ENCODE peak calls at places on chromosomes 5 and 9, in eight cellular contexts. A is HuH-7.5; T is stimulated activated CD4-positive, alpha-beta T cell treated with anti-CD3 and anti-CD28 coated beads, Interleukin-2, amount 100 ng/mL, for 48 hours; L is dorsolateral prefrontal cortex; M is activated CD4-positive, alpha-beta T cell treated with anti-CD3 and anti-CD28 coated beads, Interleukin-2, amount 50 U/mL, for 1 hour; Z is GM04503; J is stimulated activated CD8-positive, alpha-beta memory T cell treated with anti-CD3 and anti-CD28 coated beads, Interleukin-4, amount 100 ng/mL, for 24 hours; V is T-helper 2 cell. X is an unnamed sample.

GRCh38 chr5:129460951-129461815 is 1.1 kb downstream of the ADAMTS19 start:
- DNase-seq in A (peak), T (peak), L (peak), M (no peak), Z (no peak), J (no peak), V (no peak), X (peak)

GRCh38 chr5:135075621-135076585 is 41.9 kb upstream of the PITX1 start:
- DNase-seq in A (no peak), T (no peak), L (no peak), M (no peak), Z (no peak), J (no peak), V (no peak), X (no peak)

GRCh38 chr9:104232781-104233341 is 138.8 kb downstream of the SMC2 start:
- DNase-seq in A (no peak), T (no peak), L (no peak), M (no peak), Z (no peak), J (no peak), V (no peak), X (no peak)

GRCh38 chr9:113302792-113303418 is at the start of gene RNF183:
- DNase-seq in A (peak), T (no peak), L (no peak), M (no peak), Z (no peak), J (no peak), V (no peak), X (no peak)

GRCh38 chr5:176587398-176587797 is 22.6 kb downstream of the GPRIN1 start:
- DNase-seq in A (no peak), T (no peak), L (no peak), M (no peak), Z (no peak), J (no peak), V (no peak), X (no peak)

GRCh38 chr5:80054682-80055081 is 19.5 kb downstream of the THBS4 start:
- DNase-seq in A (no peak), T (no peak), L (no peak), M (no peak), Z (no peak), J (no peak), V (no peak), X (no peak)

GRCh38 chr9:70475211-70475610 is 60.8 kb upstream of the KLF9 start:
- DNase-seq in A (no peak), T (no peak), L (no peak), M (no peak), Z (no peak), J (no peak), V (no peak), X (no peak)

GRCh38 chr5:131944700-131945550 is 538 bp downstream of the MEIKIN start:
- DNase-seq in A (no peak), T (no peak), L (no peak), M (no peak), Z (no peak), J (no peak), V (no peak), X (no peak)

GRCh38 chr5:173726848-173727557 is 110.6 kb upstream of the BOD1 start:
- DNase-seq in A (no peak), T (no peak), L (no peak), M (no peak), Z (no peak), J (no peak), V (no peak), X (no peak)

GRCh38 chr5:62720036-62720441 is 141.4 kb downstream of the LRRC70 start:
- DNase-seq in A (peak), T (peak), L (no peak), M (no peak), Z (no peak), J (no peak), V (no peak), X (peak)

X was measured in H4.